ENCODE peak calls at places on chromosomes 13 and 19, in ten cellular contexts. F, V, B, U, M, N, X, L, E and K are unnamed samples.

GRCh38 chr19:17333611-17334413 is 843 bp downstream of the ANO8 start:
- DNase-seq in F (peak), V (no peak), B (no peak), U (peak), M (peak), N (peak), X (no peak), L (peak), E (no peak), K (peak)

GRCh38 chr19:27738569-27739193 is 1474.3 kb downstream of the UQCRFS1 start:
- DNase-seq in F (no peak), V (no peak), B (no peak), U (no peak), M (no peak), N (no peak), X (no peak), L (no peak), E (no peak), K (no peak)

GRCh38 chr13:105502193-105502592 is 1033.3 kb downstream of the EFNB2 start:
- DNase-seq in F (no peak), V (no peak), B (no peak), U (peak), M (no peak), N (no peak), X (no peak), L (no peak), E (no peak), K (no peak)

GRCh38 chr19:45020071-45020470 is 18.8 kb upstream of the CLASRP start:
- DNase-seq in F (no peak), V (no peak), B (no peak), U (no peak), M (no peak), N (no peak), X (no peak), L (no peak), E (no peak), K (no peak)

GRCh38 chr19:29587518-29587986 is 18.5 kb upstream of the POP4 start:
- DNase-seq in F (no peak), V (no peak), B (no peak), U (no peak), M (peak), N (peak), X (no peak), L (peak), E (no peak), K (peak)

GRCh38 chr13:43360196-43360595 is 336.8 kb downstream of the DNAJC15 start:
- DNase-seq in F (no peak), V (no peak), B (no peak), U (no peak), M (no peak), N (no peak), X (no peak), L (no peak), E (no peak), K (no peak)

GRCh38 chr13:43239441-43239840 is 216.1 kb downstream of the DNAJC15 start:
- DNase-seq in F (no peak), V (no peak), B (no peak), U (no peak), M (peak), N (no peak), X (no peak), L (no peak), E (no peak), K (no peak)

GRCh38 chr13:29713841-29714240 is 118.4 kb upstream of the SLC7A1 start:
- DNase-seq in F (peak), V (no peak), B (no peak), U (peak), M (peak), N (no peak), X (no peak), L (no peak), E (no peak), K (no peak)

GRCh38 chr19:46404039-46404883 is 9.1 kb downstream of the CCDC8 start:
- DNase-seq in F (no peak), V (peak), B (no peak), U (peak), M (peak), N (no peak), X (peak), L (no peak), E (no peak), K (no peak)

GRCh38 chr19:19420570-19421301 is 15.3 kb downstream of the GATAD2A start:
- DNase-seq in F (no peak), V (no peak), B (peak), U (no peak), M (no peak), N (peak), X (no peak), L (no peak), E (no peak), K (no peak)

GRCh38 chr13:31310781-31311180 is 111.0 kb downstream of the B3GLCT start:
- DNase-seq in F (no peak), V (no peak), B (no peak), U (no peak), M (no peak), N (no peak), X (peak), L (no peak), E (no peak), K (no peak)

GRCh38 chr13:106917673-106918652 is 350.0 kb upstream of the ARGLU1 start:
- DNase-seq in F (peak), V (peak), B (peak), U (peak), M (peak), N (peak), X (peak), L (peak), E (peak), K (peak)

GRCh38 chr19:48501446-48501960 is 10.1 kb downstream of the LMTK3 start:
- DNase-seq in F (no peak), V (no peak), B (peak), U (no peak), M (no peak), N (peak), X (peak), L (peak), E (no peak), K (no peak)

GRCh38 chr13:101390461-101390860 is 25.8 kb downstream of the NALCN start:
- DNase-seq in F (no peak), V (no peak), B (no peak), U (no peak), M (peak), N (no peak), X (no peak), L (no peak), E (peak), K (peak)

GRCh38 chr13:114110091-114110829 is 22.2 kb downstream of the RASA3 start:
- DNase-seq in F (no peak), V (no peak), B (no peak), U (peak), M (peak), N (peak), X (no peak), L (peak), E (no peak), K (peak)

GRCh38 chr13:96636310-96636709 is 358.0 kb downstream of the OXGR1 start:
- DNase-seq in F (no peak), V (no peak), B (no peak), U (no peak), M (no peak), N (no peak), X (no peak), L (no peak), E (no peak), K (no peak)